ENCODE peak calls at places on chromosomes 1 and 21, in ten cellular contexts. U is B cell; O is bronchial epithelial cell; B is transverse colon; V is OCI-LY7; X is CD8-positive, alpha-beta T cell; T is A549; M is cardiac fibroblast; F is stomach; R is cardiac muscle cell. Z is an unnamed sample.

GRCh38 chr1:67635055-67635809 is 49.8 kb upstream of the GADD45A start:
- DNase-seq in B (no peak), F (peak), X (no peak), T (no peak), R (no peak), M (no peak), U (no peak), O (peak), V (no peak), Z (no peak)

GRCh38 chr1:227318852-227319607 is 738 bp upstream of the CDC42BPA start:
- DNase-seq in R (peak), B (peak), U (no peak), O (peak), X (no peak), T (peak), M (peak), V (no peak), F (peak), Z (no peak)

GRCh38 chr1:18344755-18345154 is 136.0 kb upstream of the KLHDC7A start:
- DNase-seq in T (no peak), X (no peak), O (no peak), U (no peak), F (no peak), V (no peak), B (no peak), M (no peak), R (no peak), Z (no peak)

GRCh38 chr1:50458507-50458906 is 35.3 kb upstream of the DMRTA2 start:
- DNase-seq in O (no peak), U (no peak), T (no peak), B (no peak), X (no peak), R (peak), V (no peak), F (no peak), M (no peak), Z (no peak)

GRCh38 chr21:37119421-37120218 is 46.6 kb downstream of the TTC3 start:
- DNase-seq in M (no peak), B (no peak), X (no peak), U (no peak), R (peak), V (no peak), O (no peak), F (no peak), T (no peak), Z (no peak)

GRCh38 chr1:77756052-77756754 is 3.4 kb downstream of the USP33 start:
- DNase-seq in R (no peak), B (no peak), U (no peak), V (peak), M (no peak), O (no peak), T (no peak), X (no peak), F (no peak), Z (no peak)

GRCh38 chr1:224061436-224061835 is 52.5 kb upstream of the FBXO28 start:
- DNase-seq in R (no peak), U (no peak), B (no peak), T (no peak), O (no peak), M (no peak), F (no peak), X (no peak), V (no peak), Z (no peak)

GRCh38 chr1:172929006-172929405 is 121.7 kb downstream of the TNFSF18 start:
- DNase-seq in U (no peak), X (no peak), B (no peak), O (peak), V (no peak), T (no peak), M (peak), F (no peak), R (peak), Z (no peak)

GRCh38 chr21:36744560-36745231 is 45.8 kb downstream of the SIM2 start:
- DNase-seq in V (no peak), O (no peak), B (no peak), U (no peak), M (no peak), R (no peak), T (no peak), X (no peak), F (peak), Z (no peak)

GRCh38 chr1:169999357-169999756 is 75.1 kb downstream of the KIFAP3 start:
- DNase-seq in U (no peak), F (no peak), R (peak), V (no peak), T (no peak), O (peak), X (no peak), B (no peak), M (peak), Z (no peak)

GRCh38 chr1:97368296-97368695 is 552.5 kb downstream of the DPYD start:
- DNase-seq in F (no peak), T (no peak), X (no peak), B (no peak), M (no peak), U (no peak), V (no peak), R (no peak), O (peak), Z (no peak)

GRCh38 chr1:62720946-62721554 is 32.9 kb upstream of the DOCK7 start:
- DNase-seq in O (no peak), B (peak), M (no peak), U (no peak), T (no peak), R (peak), V (no peak), F (no peak), X (no peak), Z (no peak)

GRCh38 chr1:177959793-177960515 is 9.9 kb downstream of the SEC16B start:
- DNase-seq in O (peak), U (no peak), M (peak), B (no peak), F (no peak), T (peak), V (no peak), R (peak), X (no peak), Z (no peak)
- TF ChIP-seq CTCF in O (peak), U (no peak), M (peak), B (no peak), F (no peak), T (peak), V (peak), R (peak), X (no peak), Z (peak)

DNA sequence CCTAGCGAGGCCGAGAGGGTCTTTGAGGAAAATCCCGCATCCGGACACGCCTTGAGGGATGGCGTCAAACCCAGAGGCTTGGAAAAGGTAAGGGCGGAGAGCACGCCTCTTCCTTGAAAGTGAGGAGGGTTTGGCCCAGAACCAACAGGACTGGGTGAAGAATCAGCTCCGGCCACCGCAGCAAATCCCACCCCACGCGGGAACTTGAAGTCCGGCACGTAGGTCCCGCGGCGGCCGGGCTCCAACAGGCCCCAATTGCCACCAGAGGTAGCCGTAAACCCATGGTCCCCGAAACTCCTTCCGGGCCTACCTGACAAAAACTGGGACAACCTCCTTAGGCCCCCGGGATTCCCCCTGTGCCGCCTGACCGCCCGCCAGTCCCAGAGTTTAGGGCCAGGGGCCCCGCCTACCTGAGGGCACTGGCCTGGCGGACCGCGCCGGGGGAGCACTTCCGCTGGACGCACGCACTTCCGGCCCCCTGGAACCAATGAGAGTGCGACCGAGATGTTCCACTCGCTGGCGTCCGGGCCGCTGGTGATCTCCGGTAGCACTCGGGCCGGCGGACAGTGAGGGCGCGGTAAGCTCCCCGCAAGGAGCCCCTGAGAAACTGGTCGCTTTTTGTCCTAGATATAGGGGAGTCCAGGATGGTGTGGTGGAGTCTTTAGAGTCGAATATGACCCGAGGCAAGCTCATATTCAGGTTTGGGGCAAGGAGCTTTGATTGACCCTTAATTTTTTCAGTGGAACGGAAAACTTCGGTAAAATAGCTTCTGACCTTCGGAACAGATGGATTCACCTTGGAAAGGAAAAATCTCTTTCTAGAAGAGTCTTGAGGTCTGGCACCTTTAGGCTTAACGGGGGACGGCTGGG is at the start of the genes LZIC and NMNAT1:
- DNase-seq in U (peak), R (peak), O (peak), T (peak), V (peak), M (peak), F (peak), B (peak), X (peak), Z (peak)
- TF ChIP-seq CTCF in U (no peak), R (no peak), O (no peak), T (no peak), V (no peak), M (no peak), F (no peak), B (no peak), X (no peak), Z (no peak)

GRCh38 chr21:33080376-33080775 is 10.4 kb downstream of the OLIG1 start:
- DNase-seq in T (no peak), O (no peak), R (no peak), U (no peak), F (no peak), B (no peak), X (no peak), M (no peak), V (no peak), Z (no peak)

GRCh38 chr21:33076600-33077329 is 6.8 kb downstream of the OLIG1 start:
- DNase-seq in X (no peak), O (no peak), V (no peak), M (no peak), R (no peak), U (no peak), B (no peak), F (no peak), T (no peak), Z (no peak)

GRCh38 chr21:33075596-33076195 is 5.8 kb downstream of the OLIG1 start:
- DNase-seq in V (no peak), O (no peak), R (no peak), F (no peak), B (no peak), T (no peak), U (no peak), M (no peak), X (no peak), Z (no peak)

GRCh38 chr21:33080776-33081175 is 10.8 kb downstream of the OLIG1 start:
- DNase-seq in B (no peak), U (no peak), R (no peak), V (no peak), O (no peak), T (no peak), M (no peak), X (no peak), F (no peak), Z (no peak)

DNA sequence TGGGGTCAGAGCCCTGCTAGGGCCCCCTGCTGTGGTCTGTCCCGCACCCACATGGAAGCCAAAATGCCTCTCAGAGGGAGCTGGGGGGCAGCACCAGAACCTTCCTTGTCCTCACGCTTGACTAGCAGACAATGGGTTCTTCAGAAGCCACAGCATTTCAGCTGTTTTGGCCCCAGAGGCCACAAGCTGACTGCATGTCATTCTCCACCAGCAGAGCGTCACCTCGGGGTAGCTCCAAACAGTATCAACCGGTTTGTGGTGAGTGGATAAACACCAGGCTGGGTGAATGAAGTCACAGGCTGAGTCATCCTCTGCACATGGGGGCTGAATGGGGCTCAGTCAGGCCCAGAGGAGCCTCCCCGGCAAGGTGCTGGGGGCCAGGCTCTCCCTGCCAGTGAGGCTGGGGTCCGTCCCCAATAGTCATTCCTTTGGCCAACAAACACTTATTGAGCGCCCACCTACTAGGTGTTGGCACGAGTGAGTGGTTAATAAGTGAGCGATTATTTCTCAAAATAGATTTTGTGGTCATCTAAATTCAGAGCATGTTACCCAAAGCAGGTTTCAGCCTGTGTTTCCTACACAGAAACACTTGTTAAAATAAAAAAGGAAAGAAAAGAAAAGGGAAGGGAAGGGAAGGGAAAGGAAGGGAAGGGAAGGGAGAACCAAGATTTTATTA is 9.1 kb downstream of the OLIG1 start:
- DNase-seq in B (no peak), F (no peak), V (no peak), T (peak), X (no peak), R (peak), O (peak), M (peak), U (no peak), Z (no peak)
- TF ChIP-seq CTCF in B (no peak), F (no peak), V (no peak), T (no peak), X (no peak), R (no peak), O (no peak), M (no peak), U (no peak), Z (no peak)

GRCh38 chr1:155123801-155124200 is 3.9 kb upstream of the EFNA1 start:
- DNase-seq in M (peak), U (no peak), F (no peak), O (peak), B (no peak), V (no peak), T (peak), X (no peak), R (no peak), Z (no peak)
- TF ChIP-seq CTCF in M (no peak), U (no peak), F (no peak), O (no peak), B (no peak), V (no peak), T (no peak), X (no peak), R (no peak), Z (no peak)

GRCh38 chr1:177925006-177925405 is 44.9 kb downstream of the SEC16B start:
- DNase-seq in R (no peak), T (no peak), M (no peak), B (no peak), O (no peak), U (no peak), V (no peak), F (no peak), X (no peak), Z (no peak)

GRCh38 chr1:177932123-177932522 is 37.7 kb downstream of the SEC16B start:
- DNase-seq in R (no peak), M (no peak), O (no peak), B (no peak), X (no peak), T (no peak), U (no peak), F (no peak), V (no peak), Z (no peak)

GRCh38 chr1:177927021-177927596 is 42.7 kb downstream of the SEC16B start:
- DNase-seq in B (no peak), U (no peak), F (no peak), V (no peak), M (peak), X (no peak), R (peak), O (peak), T (no peak), Z (no peak)

GRCh38 chr1:177926201-177926600 is 43.7 kb downstream of the SEC16B start:
- DNase-seq in R (no peak), O (peak), M (no peak), T (no peak), V (no peak), U (no peak), X (no peak), B (no peak), F (no peak), Z (no peak)

DNA sequence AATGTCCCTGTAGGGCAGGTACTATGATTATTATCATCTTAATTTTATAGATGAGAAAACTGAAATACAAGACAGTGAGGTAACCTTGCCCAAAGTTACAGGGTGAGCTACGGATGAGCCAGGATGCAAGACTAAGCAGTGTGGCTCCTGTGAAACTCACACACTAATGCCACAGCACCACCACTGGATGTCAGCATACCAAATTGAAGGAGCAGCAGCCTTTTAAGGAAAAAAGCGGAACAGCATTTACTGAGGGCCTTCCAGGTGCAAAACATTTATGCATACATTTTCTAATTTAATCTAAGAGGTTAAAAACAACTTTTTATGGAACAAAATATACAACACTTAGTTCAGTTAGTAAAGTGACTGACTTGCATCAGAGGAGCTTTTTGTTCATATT is 41.7 kb downstream of the SEC16B start:
- DNase-seq in V (no peak), F (no peak), U (no peak), X (no peak), R (no peak), T (no peak), O (peak), M (peak), B (no peak), Z (no peak)
- TF ChIP-seq CTCF in V (peak), F (no peak), U (no peak), X (no peak), R (no peak), T (no peak), O (no peak), M (peak), B (no peak), Z (peak)

GRCh38 chr1:45824607-45825006 is 21.2 kb downstream of the MAST2 start:
- DNase-seq in U (no peak), T (no peak), R (no peak), O (no peak), M (no peak), V (no peak), B (no peak), X (no peak), F (no peak), Z (no peak)
- TF ChIP-seq CTCF in U (no peak), T (peak), R (no peak), O (no peak), M (no peak), V (peak), B (no peak), X (no peak), F (no peak), Z (no peak)

GRCh38 chr1:44524655-44525530 is 119.8 kb downstream of the RNF220 start:
- DNase-seq in B (no peak), V (no peak), U (no peak), X (no peak), M (no peak), F (no peak), O (no peak), R (peak), T (no peak), Z (no peak)
- TF ChIP-seq CTCF in B (no peak), V (no peak), U (no peak), X (no peak), M (no peak), F (no peak), O (no peak), R (peak), T (no peak), Z (no peak)

GRCh38 chr1:43704838-43705237 is 2.5 kb upstream of the ST3GAL3 start:
- DNase-seq in F (no peak), O (no peak), R (peak), U (no peak), T (peak), B (no peak), V (peak), M (peak), X (no peak), Z (no peak)
- TF ChIP-seq CTCF in F (no peak), O (peak), R (peak), U (no peak), T (no peak), B (no peak), V (peak), M (peak), X (no peak), Z (no peak)

GRCh38 chr1:98939471-98939870 is 65.2 kb downstream of the PLPPR5 start:
- DNase-seq in M (no peak), F (no peak), B (no peak), R (no peak), T (no peak), X (no peak), O (no peak), U (no peak), V (no peak), Z (no peak)

GRCh38 chr1:98940680-98941079 is 64.0 kb downstream of the PLPPR5 start:
- DNase-seq in V (no peak), M (peak), X (no peak), B (no peak), R (peak), U (no peak), T (no peak), O (peak), F (no peak), Z (no peak)

DNA sequence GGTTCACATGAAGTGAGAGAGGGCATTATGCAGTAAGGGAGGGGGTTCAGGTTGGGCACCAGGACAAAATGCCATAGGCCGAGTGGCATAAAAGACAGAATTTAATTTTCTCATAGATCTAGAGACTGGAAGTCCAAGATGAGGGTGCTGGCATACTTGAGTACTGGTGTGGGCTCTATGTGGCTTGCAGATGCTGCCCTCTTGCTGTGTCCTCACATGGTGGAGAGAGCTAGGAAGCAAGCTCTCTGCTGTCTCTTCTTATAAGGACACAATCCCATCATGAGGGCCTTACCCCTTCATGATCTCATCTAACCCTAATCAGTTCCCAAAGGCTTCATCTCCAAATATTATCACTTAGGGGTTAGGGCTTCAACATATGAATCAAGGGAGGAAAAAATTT is 64.6 kb downstream of the PLPPR5 start:
- DNase-seq in U (no peak), O (no peak), B (peak), V (no peak), F (no peak), R (no peak), T (no peak), M (no peak), X (no peak), Z (no peak)
- TF ChIP-seq CTCF in U (no peak), O (no peak), B (no peak), V (no peak), F (no peak), R (no peak), T (no peak), M (no peak), X (no peak), Z (no peak)

DNA sequence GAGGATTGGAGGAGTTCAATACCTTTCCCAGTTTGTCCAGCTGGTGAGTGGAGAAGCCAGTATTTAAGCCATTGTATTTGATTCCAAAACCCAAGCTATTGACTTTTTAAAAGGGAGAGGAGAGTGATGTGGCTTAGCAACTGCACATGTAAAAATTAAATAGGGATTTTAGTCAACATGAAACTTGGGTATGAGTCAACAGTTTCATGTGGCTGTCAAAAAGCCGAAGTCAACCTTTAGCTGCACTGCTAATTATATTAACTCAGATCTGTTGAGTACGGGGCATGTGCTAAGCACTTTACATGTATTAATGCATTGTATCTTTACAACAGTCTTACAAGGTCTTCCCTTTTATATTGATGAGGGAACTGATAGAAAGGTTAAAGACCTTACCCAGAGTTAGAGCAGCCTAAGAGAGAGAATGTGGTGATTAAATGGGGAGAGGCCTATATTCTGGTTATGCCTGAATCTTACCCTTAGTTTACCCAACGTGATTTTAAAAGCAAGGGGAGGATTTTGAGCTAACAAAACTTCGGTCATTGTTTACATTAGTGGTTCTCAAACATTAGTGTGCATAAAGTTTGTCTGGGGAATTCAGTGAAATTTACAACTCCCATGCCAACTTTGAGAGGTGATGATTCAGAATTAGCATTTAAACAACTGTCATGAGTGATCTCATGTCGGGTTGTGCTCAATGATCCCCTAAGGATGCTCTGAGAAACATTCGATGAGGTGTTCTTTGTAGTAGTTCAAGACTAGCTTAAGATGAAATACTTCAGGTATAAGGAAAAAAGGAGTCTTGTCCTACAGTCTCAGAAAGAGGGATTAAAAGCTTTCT is 6.9 kb upstream of the SLC35F3 start:
- DNase-seq in X (no peak), M (no peak), U (no peak), T (no peak), R (no peak), F (no peak), O (peak), B (no peak), V (no peak), Z (no peak)
- TF ChIP-seq CTCF in X (no peak), M (no peak), U (no peak), T (no peak), R (no peak), F (no peak), O (no peak), B (no peak), V (no peak), Z (no peak)

Z was measured in progenitor cell of endocrine pancreas.